ENCODE peak calls at places on chromosomes 2 and 18, in nine cellular contexts. One of them, this sample, is unnamed.

GRCh38 chr2:32627441-32627900 is 379 bp upstream of the TTC27 start:
- DNase-seq in SK-N-SH: peak; percentile 68
- DNase-seq in A549: peak; percentile 36
- DNase-seq in HCT116: no peak
- DNase-seq in GM12878: no peak
- DNase-seq in NB4: no peak
- DNase-seq in K562: no peak
- DNase-seq in HepG2: peak; percentile 9
- DNase-seq in endothelial cell of umbilical vein: no peak
- DNase-seq in this sample: peak; percentile 55

GRCh38 chr2:102975996-102976636 is 214.3 kb downstream of the TMEM182 start:
- DNase-seq in HepG2: peak; percentile 50
- DNase-seq in K562: peak; percentile 15
- DNase-seq in A549: peak; percentile 55
- DNase-seq in SK-N-SH: peak; percentile 41
- DNase-seq in endothelial cell of umbilical vein: no peak
- DNase-seq in NB4: peak; percentile 49
- DNase-seq in GM12878: no peak
- DNase-seq in HCT116: peak; percentile 16
- DNase-seq in this sample: peak; percentile 64

GRCh38 chr2:32864761-32865160 is 82.0 kb upstream of the LTBP1 start:
- DNase-seq in endothelial cell of umbilical vein: no peak
- DNase-seq in SK-N-SH: no peak
- DNase-seq in HCT116: no peak
- DNase-seq in GM12878: no peak
- DNase-seq in NB4: no peak
- DNase-seq in A549: no peak
- DNase-seq in K562: no peak
- DNase-seq in HepG2: no peak
- DNase-seq in this sample: no peak

GRCh38 chr2:47903781-47904447 is 2.4 kb downstream of the FBXO11 start:
- DNase-seq in SK-N-SH: no peak
- DNase-seq in NB4: no peak
- DNase-seq in endothelial cell of umbilical vein: peak; percentile 66
- DNase-seq in K562: no peak
- DNase-seq in A549: no peak
- DNase-seq in HepG2: no peak
- DNase-seq in HCT116: no peak
- DNase-seq in GM12878: no peak
- DNase-seq in this sample: no peak

GRCh38 chr2:33042226-33042625 is 95.5 kb downstream of the LTBP1 start:
- DNase-seq in HCT116: no peak
- DNase-seq in endothelial cell of umbilical vein: no peak
- DNase-seq in HepG2: peak; percentile 31
- DNase-seq in NB4: no peak
- DNase-seq in SK-N-SH: no peak
- DNase-seq in K562: no peak
- DNase-seq in A549: no peak
- DNase-seq in GM12878: no peak
- DNase-seq in this sample: no peak

GRCh38 chr2:124805060-124805459 is 780.0 kb downstream of the CNTNAP5 start:
- DNase-seq in SK-N-SH: no peak
- DNase-seq in endothelial cell of umbilical vein: no peak
- DNase-seq in A549: no peak
- DNase-seq in HepG2: no peak
- DNase-seq in NB4: no peak
- DNase-seq in K562: no peak
- DNase-seq in HCT116: no peak
- DNase-seq in GM12878: peak; percentile 13
- DNase-seq in this sample: no peak

GRCh38 chr2:157786663-157787363 is 89.3 kb downstream of the ACVR1 start:
- DNase-seq in NB4: no peak
- DNase-seq in SK-N-SH: no peak
- DNase-seq in endothelial cell of umbilical vein: peak; percentile 47
- DNase-seq in HCT116: no peak
- DNase-seq in HepG2: no peak
- DNase-seq in GM12878: no peak
- DNase-seq in K562: peak; percentile 90
- DNase-seq in A549: no peak
- DNase-seq in this sample: no peak

GRCh38 chr18:39846277-39846676 is 2108.8 kb upstream of the PIK3C3 start:
- DNase-seq in HepG2: no peak
- DNase-seq in K562: no peak
- DNase-seq in A549: no peak
- DNase-seq in SK-N-SH: no peak
- DNase-seq in NB4: no peak
- DNase-seq in GM12878: no peak
- DNase-seq in HCT116: no peak
- DNase-seq in endothelial cell of umbilical vein: no peak
- DNase-seq in this sample: no peak

GRCh38 chr2:188746727-188747126 is 227.4 kb upstream of the COL3A1 start:
- DNase-seq in A549: no peak
- DNase-seq in SK-N-SH: no peak
- DNase-seq in HepG2: no peak
- DNase-seq in HCT116: no peak
- DNase-seq in NB4: no peak
- DNase-seq in endothelial cell of umbilical vein: peak; percentile 28
- DNase-seq in K562: no peak
- DNase-seq in GM12878: no peak
- DNase-seq in this sample: no peak

GRCh38 chr2:120964819-120965218 is 229.2 kb downstream of the GLI2 start:
- DNase-seq in SK-N-SH: no peak
- DNase-seq in HCT116: no peak
- DNase-seq in A549: no peak
- DNase-seq in GM12878: no peak
- DNase-seq in HepG2: no peak
- DNase-seq in endothelial cell of umbilical vein: no peak
- DNase-seq in K562: no peak
- DNase-seq in NB4: no peak
- DNase-seq in this sample: no peak

GRCh38 chr18:24414349-24415003 is 12.0 kb upstream of the IMPACT start:
- DNase-seq in endothelial cell of umbilical vein: no peak
- DNase-seq in K562: no peak
- DNase-seq in HCT116: no peak
- DNase-seq in A549: no peak
- DNase-seq in HepG2: no peak
- DNase-seq in SK-N-SH: no peak
- DNase-seq in NB4: no peak
- DNase-seq in GM12878: no peak
- DNase-seq in this sample: no peak

DNA sequence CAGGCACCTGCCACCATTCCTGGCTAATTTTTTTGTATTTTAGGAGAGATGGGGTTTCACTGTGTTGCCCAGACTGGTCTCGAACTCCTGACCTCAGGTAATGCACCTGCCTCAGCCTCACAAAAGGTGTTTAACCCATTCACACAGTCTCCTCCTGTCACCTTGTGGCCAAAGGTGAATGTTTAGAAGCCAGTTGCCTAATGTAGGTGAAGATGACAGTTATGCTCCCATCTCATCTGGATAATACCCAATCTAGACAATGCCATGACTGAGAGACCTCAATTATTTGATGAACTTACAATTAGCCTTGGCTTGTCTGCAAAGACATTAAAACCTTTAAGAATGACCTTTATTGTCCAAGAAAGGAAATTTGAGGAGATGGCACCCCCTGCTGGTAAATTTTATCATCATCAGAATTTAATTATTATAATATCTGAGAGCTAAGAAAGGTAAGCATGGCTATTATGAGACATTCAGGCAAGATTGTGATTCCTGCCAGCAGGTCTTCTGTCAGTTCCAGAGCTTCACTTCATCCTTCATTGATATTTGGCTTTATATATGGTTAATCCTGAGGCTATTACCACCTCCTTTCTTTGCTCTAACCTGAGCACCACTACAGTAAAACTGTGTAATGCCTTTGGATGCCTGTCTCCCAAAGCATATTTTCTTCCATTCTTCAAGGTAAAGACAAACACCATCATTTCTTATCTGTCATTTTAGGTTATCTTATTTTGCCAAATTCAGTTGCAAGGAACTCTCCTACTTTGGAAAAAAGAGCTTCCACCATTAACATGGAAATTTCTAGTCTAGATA is 117.6 kb downstream of the FAM124B start:
- DNase-seq in HepG2: peak; percentile 73
- DNase-seq in K562: peak; percentile 3
- DNase-seq in A549: peak; percentile 59
- DNase-seq in SK-N-SH: peak; percentile 12
- DNase-seq in HCT116: peak; percentile 61
- DNase-seq in NB4: peak; percentile 47
- DNase-seq in endothelial cell of umbilical vein: peak; percentile 60
- DNase-seq in GM12878: no peak
- DNase-seq in this sample: peak; percentile 23
- TF ChIP-seq MAX in HepG2: no peak
- TF ChIP-seq MAX in K562: no peak
- TF ChIP-seq MAX in A549: no peak
- TF ChIP-seq MAX in SK-N-SH: no peak
- TF ChIP-seq MAX in HCT116: no peak
- TF ChIP-seq MAX in NB4: no peak
- TF ChIP-seq MAX in endothelial cell of umbilical vein: no peak
- TF ChIP-seq MAX in GM12878: no peak
- TF ChIP-seq MAX in this sample: no peak

GRCh38 chr2:118457956-118458355 is 369.7 kb downstream of the INSIG2 start:
- DNase-seq in HCT116: no peak
- DNase-seq in GM12878: no peak
- DNase-seq in endothelial cell of umbilical vein: no peak
- DNase-seq in NB4: no peak
- DNase-seq in A549: no peak
- DNase-seq in SK-N-SH: no peak
- DNase-seq in K562: no peak
- DNase-seq in HepG2: no peak
- DNase-seq in this sample: no peak
- TF ChIP-seq MAX in HCT116: no peak
- TF ChIP-seq MAX in GM12878: no peak
- TF ChIP-seq MAX in endothelial cell of umbilical vein: no peak
- TF ChIP-seq MAX in NB4: no peak
- TF ChIP-seq MAX in A549: no peak
- TF ChIP-seq MAX in SK-N-SH: no peak
- TF ChIP-seq MAX in K562: no peak
- TF ChIP-seq MAX in HepG2: no peak
- TF ChIP-seq MAX in this sample: no peak

GRCh38 chr18:42471886-42472285 is 516.9 kb downstream of the PIK3C3 start:
- DNase-seq in HCT116: no peak
- DNase-seq in HepG2: no peak
- DNase-seq in NB4: no peak
- DNase-seq in A549: no peak
- DNase-seq in SK-N-SH: no peak
- DNase-seq in K562: no peak
- DNase-seq in endothelial cell of umbilical vein: no peak
- DNase-seq in GM12878: no peak
- DNase-seq in this sample: no peak

GRCh38 chr18:42477261-42477660 is 522.2 kb downstream of the PIK3C3 start:
- DNase-seq in SK-N-SH: no peak
- DNase-seq in A549: no peak
- DNase-seq in endothelial cell of umbilical vein: no peak
- DNase-seq in NB4: no peak
- DNase-seq in GM12878: no peak
- DNase-seq in HepG2: no peak
- DNase-seq in HCT116: no peak
- DNase-seq in K562: no peak
- DNase-seq in this sample: no peak

GRCh38 chr18:42474577-42474976 is 519.5 kb downstream of the PIK3C3 start:
- DNase-seq in HepG2: no peak
- DNase-seq in A549: no peak
- DNase-seq in SK-N-SH: peak; percentile 2
- DNase-seq in NB4: no peak
- DNase-seq in endothelial cell of umbilical vein: no peak
- DNase-seq in GM12878: no peak
- DNase-seq in HCT116: no peak
- DNase-seq in K562: no peak
- DNase-seq in this sample: no peak

GRCh38 chr18:42473611-42474010 is 518.6 kb downstream of the PIK3C3 start:
- DNase-seq in SK-N-SH: no peak
- DNase-seq in HepG2: no peak
- DNase-seq in endothelial cell of umbilical vein: no peak
- DNase-seq in HCT116: no peak
- DNase-seq in K562: no peak
- DNase-seq in NB4: no peak
- DNase-seq in A549: no peak
- DNase-seq in GM12878: no peak
- DNase-seq in this sample: no peak
- TF ChIP-seq MAX in SK-N-SH: no peak
- TF ChIP-seq MAX in HepG2: no peak
- TF ChIP-seq MAX in endothelial cell of umbilical vein: no peak
- TF ChIP-seq MAX in HCT116: no peak
- TF ChIP-seq MAX in K562: no peak
- TF ChIP-seq MAX in NB4: no peak
- TF ChIP-seq MAX in A549: no peak
- TF ChIP-seq MAX in GM12878: no peak
- TF ChIP-seq MAX in this sample: no peak

GRCh38 chr2:177124371-177124770 is 88.2 kb upstream of the HNRNPA3 start:
- DNase-seq in HepG2: no peak
- DNase-seq in NB4: no peak
- DNase-seq in HCT116: no peak
- DNase-seq in SK-N-SH: no peak
- DNase-seq in A549: no peak
- DNase-seq in GM12878: no peak
- DNase-seq in K562: no peak
- DNase-seq in endothelial cell of umbilical vein: peak; percentile 79
- DNase-seq in this sample: no peak

GRCh38 chr2:177131858-177132257 is 80.7 kb upstream of the HNRNPA3 start:
- DNase-seq in GM12878: no peak
- DNase-seq in K562: no peak
- DNase-seq in SK-N-SH: no peak
- DNase-seq in HepG2: no peak
- DNase-seq in endothelial cell of umbilical vein: no peak
- DNase-seq in A549: no peak
- DNase-seq in HCT116: no peak
- DNase-seq in NB4: no peak
- DNase-seq in this sample: no peak

GRCh38 chr2:177127821-177128220 is 84.8 kb upstream of the HNRNPA3 start:
- DNase-seq in A549: no peak
- DNase-seq in NB4: no peak
- DNase-seq in HepG2: no peak
- DNase-seq in GM12878: no peak
- DNase-seq in SK-N-SH: no peak
- DNase-seq in HCT116: no peak
- DNase-seq in K562: no peak
- DNase-seq in endothelial cell of umbilical vein: no peak
- DNase-seq in this sample: no peak

GRCh38 chr2:177129610-177130009 is 83.0 kb upstream of the HNRNPA3 start:
- DNase-seq in A549: no peak
- DNase-seq in GM12878: no peak
- DNase-seq in HepG2: no peak
- DNase-seq in HCT116: no peak
- DNase-seq in K562: no peak
- DNase-seq in SK-N-SH: no peak
- DNase-seq in NB4: no peak
- DNase-seq in endothelial cell of umbilical vein: no peak
- DNase-seq in this sample: no peak
- TF ChIP-seq MAX in A549: no peak
- TF ChIP-seq MAX in GM12878: no peak
- TF ChIP-seq MAX in HepG2: no peak
- TF ChIP-seq MAX in HCT116: no peak
- TF ChIP-seq MAX in K562: no peak
- TF ChIP-seq MAX in SK-N-SH: no peak
- TF ChIP-seq MAX in NB4: no peak
- TF ChIP-seq MAX in endothelial cell of umbilical vein: no peak
- TF ChIP-seq MAX in this sample: no peak

GRCh38 chr2:98746426-98746825 is 15.5 kb upstream of the MGAT4A start:
- DNase-seq in HepG2: no peak
- DNase-seq in NB4: no peak
- DNase-seq in A549: no peak
- DNase-seq in HCT116: no peak
- DNase-seq in K562: no peak
- DNase-seq in GM12878: no peak
- DNase-seq in SK-N-SH: no peak
- DNase-seq in endothelial cell of umbilical vein: no peak
- DNase-seq in this sample: no peak
- TF ChIP-seq MAX in HepG2: no peak
- TF ChIP-seq MAX in NB4: no peak
- TF ChIP-seq MAX in A549: no peak
- TF ChIP-seq MAX in HCT116: no peak
- TF ChIP-seq MAX in K562: no peak
- TF ChIP-seq MAX in GM12878: no peak
- TF ChIP-seq MAX in SK-N-SH: no peak
- TF ChIP-seq MAX in endothelial cell of umbilical vein: no peak
- TF ChIP-seq MAX in this sample: no peak

This sample was measured in WTC11.